ENCODE peak calls at places on chromosome 11, in five cellular contexts. S, U, M, N and R are unnamed samples.

GRCh38 chr11:35322321-35322979 is 96.9 kb downstream of the SLC1A2 start:
- DNase-seq in N (no peak), S (no peak), U (no peak), M (no peak), R (no peak)

GRCh38 chr11:119806064-119806915 is 77.3 kb upstream of the NECTIN1 start:
- DNase-seq in N (no peak), M (no peak), S (no peak), U (no peak), R (no peak)

GRCh38 chr11:13016415-13016814 is 7.3 kb downstream of the RASSF10 start:
- DNase-seq in N (no peak), M (no peak), S (no peak), U (no peak), R (no peak)

GRCh38 chr11:43943357-43943930 is 1.0 kb downstream of the C11orf96 start:
- DNase-seq in M (no peak), S (no peak), U (no peak), N (peak), R (no peak)

GRCh38 chr11:96430668-96431067 is 40.9 kb downstream of the JRKL start:
- DNase-seq in N (no peak), M (no peak), S (no peak), U (no peak), R (no peak)

GRCh38 chr11:36683823-36684222 is 85.8 kb upstream of the RAG2 start:
- DNase-seq in M (no peak), S (no peak), U (no peak), N (no peak), R (no peak)

GRCh38 chr11:35981581-35981980 is 37.7 kb downstream of the LDLRAD3 start:
- DNase-seq in M (no peak), N (no peak), U (peak), S (no peak), R (no peak)

GRCh38 chr11:79363861-79364378 is 76.9 kb downstream of the TENM4 start:
- DNase-seq in S (no peak), M (no peak), N (no peak), U (no peak), R (no peak)

GRCh38 chr11:107679255-107680024 is 32.4 kb downstream of the SLN start:
- DNase-seq in U (no peak), N (no peak), M (no peak), S (no peak), R (no peak)

GRCh38 chr11:130115218-130115617 is 44.4 kb upstream of the ST14 start:
- DNase-seq in U (no peak), S (no peak), N (no peak), M (no peak), R (no peak)

GRCh38 chr11:70243912-70244652 is 26.4 kb upstream of the PPFIA1 start:
- DNase-seq in U (no peak), S (no peak), N (no peak), M (no peak), R (no peak)

GRCh38 chr11:19394525-19395016 is 153.8 kb upstream of the E2F8 start:
- DNase-seq in U (no peak), S (no peak), M (no peak), N (no peak), R (no peak)